ENCODE peak calls at places on chromosomes 5 and 9, in six cellular contexts. B is neural progenitor cell, U is Right ventricle myocardium superior, R is M059J, E is HAP-1, V is germinal center. N is an unnamed sample.

GRCh38 chr5:16544607-16545374 is 72.0 kb downstream of the RETREG1 start:
- DNase-seq in B (no peak), U (no peak), R (no peak), E (no peak), V (no peak), N (no peak)

GRCh38 chr9:128045876-128046275 is 21.2 kb downstream of the NAIF1 start:
- DNase-seq in B (no peak), U (no peak), R (peak; percentile 20), E (no peak), V (no peak), N (no peak)

GRCh38 chr5:73902327-73903051 is 276.5 kb downstream of the ARHGEF28 start:
- DNase-seq in B (peak; percentile 65), U (no peak), R (peak; percentile 64), E (peak; percentile 40), V (peak; percentile 21), N (peak; percentile 62)

GRCh38 chr9:127318651-127319167 is 54.1 kb downstream of the GARNL3 start:
- DNase-seq in B (no peak), U (no peak), R (peak; percentile 32), E (no peak), V (no peak), N (no peak)

GRCh38 chr5:73100109-73100508 is 20.3 kb upstream of the TMEM171 start:
- DNase-seq in B (no peak), U (no peak), R (no peak), E (no peak), V (no peak), N (no peak)

GRCh38 chr5:169080352-169080938 is 220.5 kb downstream of the SLIT3 start:
- DNase-seq in B (no peak), U (no peak), R (no peak), E (no peak), V (no peak), N (no peak)

GRCh38 chr9:117682955-117683710 is 21.1 kb upstream of the TLR4 start:
- DNase-seq in B (no peak), U (no peak), R (peak; percentile 46), E (no peak), V (no peak), N (no peak)

GRCh38 chr5:39175273-39175955 is 43.9 kb downstream of the FYB1 start:
- DNase-seq in B (no peak), U (no peak), R (no peak), E (no peak), V (no peak), N (no peak)

GRCh38 chr5:12332480-12332879 is 428.2 kb upstream of the CTNND2 start:
- DNase-seq in B (no peak), U (no peak), R (no peak), E (no peak), V (no peak), N (no peak)

GRCh38 chr9:3863686-3864085 is 337.9 kb upstream of the RFX3 start:
- DNase-seq in B (no peak), U (no peak), R (peak; percentile 20), E (no peak), V (no peak), N (no peak)

GRCh38 chr5:176902911-176903664 is 3.9 kb upstream of the HK3 start:
- DNase-seq in B (no peak), U (no peak), R (no peak), E (no peak), V (no peak), N (no peak)

GRCh38 chr5:145403959-145404358 is 431.2 kb downstream of the PRELID2 start:
- DNase-seq in B (no peak), U (no peak), R (no peak), E (no peak), V (no peak), N (no peak)

GRCh38 chr5:156420665-156421064 is 93.7 kb downstream of the SGCD start:
- DNase-seq in B (no peak), U (no peak), R (no peak), E (no peak), V (no peak), N (no peak)

GRCh38 chr9:132622144-132622543 is 39.7 kb downstream of the BARHL1 start:
- DNase-seq in B (no peak), U (no peak), R (peak; percentile 65), E (no peak), V (no peak), N (no peak)

GRCh38 chr5:154038241-154038603 is 488 bp downstream of the FAM114A2 start:
- DNase-seq in B (no peak), U (no peak), R (peak; percentile 42), E (peak; percentile 37), V (peak; percentile 59), N (peak; percentile 61)

GRCh38 chr9:91078041-91078441 is 276.4 kb downstream of the SYK start:
- DNase-seq in B (no peak), U (no peak), R (no peak), E (no peak), V (no peak), N (no peak)

GRCh38 chr5:89229331-89230070 is 346.5 kb upstream of the MEF2C start:
- DNase-seq in B (no peak), U (no peak), R (no peak), E (no peak), V (no peak), N (no peak)

GRCh38 chr5:57566914-57567313 is 84.3 kb upstream of the ACTBL2 start:
- DNase-seq in B (no peak), U (no peak), R (peak; percentile 41), E (no peak), V (no peak), N (no peak)

GRCh38 chr9:84304166-84304565 is 36.4 kb downstream of the SLC28A3 start:
- DNase-seq in B (no peak), U (no peak), R (peak; percentile 73), E (no peak), V (no peak), N (no peak)

GRCh38 chr5:94276056-94276455 is 342.3 kb downstream of the KIAA0825 start:
- DNase-seq in B (no peak), U (no peak), R (no peak), E (no peak), V (no peak), N (no peak)

GRCh38 chr5:123176938-123177275 is 87.9 kb downstream of the PRDM6 start:
- DNase-seq in B (no peak), U (no peak), R (no peak), E (no peak), V (no peak), N (no peak)

GRCh38 chr5:126137771-126138474 is 285.3 kb upstream of the GRAMD2B start:
- DNase-seq in B (no peak), U (no peak), R (peak; percentile 58), E (no peak), V (no peak), N (no peak)

GRCh38 chr5:149223081-149223848 is 48.4 kb upstream of the AFAP1L1 start:
- DNase-seq in B (no peak), U (no peak), R (no peak), E (no peak), V (no peak), N (peak; percentile 45)

GRCh38 chr5:55855509-55855908 is 4.4 kb downstream of the IL31RA start:
- DNase-seq in B (no peak), U (no peak), R (no peak), E (no peak), V (no peak), N (no peak)